ENCODE peak calls at places on chromosomes 11 and 22, in four cellular contexts. One of them, this sample, is unnamed.

GRCh38 chr11:8234425-8234821 is 29.3 kb downstream of the LMO1 start:
- DNase-seq in mesenchymal stem cell: no peak
- DNase-seq in IMR-90: no peak
- DNase-seq in mesendoderm: peak
- DNase-seq in this sample: no peak

GRCh38 chr11:45859661-45860140 is 12.4 kb downstream of the CRY2 start:
- DNase-seq in mesenchymal stem cell: peak
- DNase-seq in IMR-90: peak
- DNase-seq in mesendoderm: peak
- DNase-seq in this sample: no peak

GRCh38 chr22:33780761-33781160 is 139.5 kb downstream of the LARGE1 start:
- DNase-seq in mesenchymal stem cell: no peak
- DNase-seq in IMR-90: no peak
- DNase-seq in mesendoderm: no peak
- DNase-seq in this sample: no peak

GRCh38 chr11:6638437-6638836 is 17.2 kb downstream of the DCHS1 start:
- DNase-seq in mesenchymal stem cell: no peak
- DNase-seq in IMR-90: no peak
- DNase-seq in mesendoderm: no peak
- DNase-seq in this sample: no peak

GRCh38 chr11:76763573-76764348 is 19.4 kb upstream of the TSKU start:
- DNase-seq in mesenchymal stem cell: peak
- DNase-seq in IMR-90: peak
- DNase-seq in mesendoderm: no peak
- DNase-seq in this sample: no peak

GRCh38 chr11:71451596-71452353 is 1.2 kb upstream of the NADSYN1 start:
- DNase-seq in mesenchymal stem cell: no peak
- DNase-seq in IMR-90: no peak
- DNase-seq in mesendoderm: peak
- DNase-seq in this sample: no peak

GRCh38 chr22:45480717-45481116 is 22.0 kb upstream of the FBLN1 start:
- DNase-seq in mesenchymal stem cell: no peak
- DNase-seq in IMR-90: no peak
- DNase-seq in mesendoderm: no peak
- DNase-seq in this sample: no peak

GRCh38 chr11:76747428-76747979 is 35.7 kb upstream of the TSKU start:
- DNase-seq in mesenchymal stem cell: no peak
- DNase-seq in IMR-90: no peak
- DNase-seq in mesendoderm: no peak
- DNase-seq in this sample: no peak

GRCh38 chr11:111694851-111695250 is 71.3 kb downstream of the PPP2R1B start:
- DNase-seq in mesenchymal stem cell: peak
- DNase-seq in IMR-90: peak
- DNase-seq in mesendoderm: no peak
- DNase-seq in this sample: no peak

GRCh38 chr11:117217685-117218084 is 14.2 kb downstream of the PCSK7 start:
- DNase-seq in mesenchymal stem cell: no peak
- DNase-seq in IMR-90: no peak
- DNase-seq in mesendoderm: no peak
- DNase-seq in this sample: no peak

GRCh38 chr22:50691521-50691920 is 18.9 kb downstream of the SHANK3 start:
- DNase-seq in mesenchymal stem cell: no peak
- DNase-seq in IMR-90: peak
- DNase-seq in mesendoderm: peak
- DNase-seq in this sample: no peak

GRCh38 chr11:8442301-8442700 is 151.7 kb downstream of the STK33 start:
- DNase-seq in mesenchymal stem cell: no peak
- DNase-seq in IMR-90: no peak
- DNase-seq in mesendoderm: peak
- DNase-seq in this sample: peak

GRCh38 chr22:42764895-42765363 is 44.3 kb upstream of the A4GALT start:
- DNase-seq in mesenchymal stem cell: no peak
- DNase-seq in IMR-90: no peak
- DNase-seq in mesendoderm: no peak
- DNase-seq in this sample: no peak

GRCh38 chr11:115286614-115287013 is 217.6 kb downstream of the CADM1 start:
- DNase-seq in mesenchymal stem cell: no peak
- DNase-seq in IMR-90: no peak
- DNase-seq in mesendoderm: no peak
- DNase-seq in this sample: no peak
- H2AK5ac ChIP-seq in mesenchymal stem cell: no peak
- H2AK5ac ChIP-seq in IMR-90: no peak
- H2AK5ac ChIP-seq in mesendoderm: no peak
- H2AK5ac ChIP-seq in this sample: no peak

DNA sequence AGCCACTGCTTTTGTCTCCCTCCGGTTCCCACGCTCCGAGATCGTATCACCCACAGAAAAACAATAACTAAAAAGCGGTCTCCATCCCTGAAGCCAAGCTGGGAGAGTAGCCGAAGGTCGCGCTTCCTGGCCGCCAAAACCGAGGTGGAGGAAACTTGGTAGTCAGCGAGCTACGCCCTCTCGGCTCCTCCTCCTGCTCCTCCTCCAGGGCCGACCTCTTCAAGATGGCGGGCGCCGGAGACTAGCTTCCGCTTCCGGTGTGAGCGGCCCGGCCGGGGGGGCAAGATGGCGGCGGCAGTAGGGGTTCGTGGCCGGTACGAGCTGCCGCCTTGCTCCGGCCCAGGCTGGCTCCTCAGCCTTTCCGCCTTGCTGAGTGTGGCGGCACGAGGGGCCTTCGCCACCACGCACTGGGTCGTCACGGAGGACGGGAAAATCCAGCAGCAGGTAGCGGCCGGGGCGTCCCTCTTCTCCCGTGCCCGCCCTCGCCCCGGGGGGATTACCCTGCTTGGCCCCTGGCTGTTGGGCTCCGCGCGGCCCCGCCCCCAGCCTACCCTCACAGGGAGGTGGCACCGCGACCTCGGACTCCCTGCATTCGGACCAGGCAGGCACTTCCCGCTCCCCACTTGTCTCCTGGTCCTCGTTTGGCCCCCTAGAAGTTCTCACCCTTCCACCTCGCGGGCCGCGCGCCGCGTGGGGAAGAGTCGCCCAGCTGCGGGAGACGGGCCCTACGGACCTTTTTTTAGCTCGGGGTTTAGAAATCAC is at the start of gene TTC17:
- DNase-seq in mesenchymal stem cell: peak
- DNase-seq in IMR-90: peak
- DNase-seq in mesendoderm: peak
- DNase-seq in this sample: peak
- H2AK5ac ChIP-seq in mesenchymal stem cell: no peak
- H2AK5ac ChIP-seq in IMR-90: peak
- H2AK5ac ChIP-seq in mesendoderm: no peak
- H2AK5ac ChIP-seq in this sample: peak

DNA sequence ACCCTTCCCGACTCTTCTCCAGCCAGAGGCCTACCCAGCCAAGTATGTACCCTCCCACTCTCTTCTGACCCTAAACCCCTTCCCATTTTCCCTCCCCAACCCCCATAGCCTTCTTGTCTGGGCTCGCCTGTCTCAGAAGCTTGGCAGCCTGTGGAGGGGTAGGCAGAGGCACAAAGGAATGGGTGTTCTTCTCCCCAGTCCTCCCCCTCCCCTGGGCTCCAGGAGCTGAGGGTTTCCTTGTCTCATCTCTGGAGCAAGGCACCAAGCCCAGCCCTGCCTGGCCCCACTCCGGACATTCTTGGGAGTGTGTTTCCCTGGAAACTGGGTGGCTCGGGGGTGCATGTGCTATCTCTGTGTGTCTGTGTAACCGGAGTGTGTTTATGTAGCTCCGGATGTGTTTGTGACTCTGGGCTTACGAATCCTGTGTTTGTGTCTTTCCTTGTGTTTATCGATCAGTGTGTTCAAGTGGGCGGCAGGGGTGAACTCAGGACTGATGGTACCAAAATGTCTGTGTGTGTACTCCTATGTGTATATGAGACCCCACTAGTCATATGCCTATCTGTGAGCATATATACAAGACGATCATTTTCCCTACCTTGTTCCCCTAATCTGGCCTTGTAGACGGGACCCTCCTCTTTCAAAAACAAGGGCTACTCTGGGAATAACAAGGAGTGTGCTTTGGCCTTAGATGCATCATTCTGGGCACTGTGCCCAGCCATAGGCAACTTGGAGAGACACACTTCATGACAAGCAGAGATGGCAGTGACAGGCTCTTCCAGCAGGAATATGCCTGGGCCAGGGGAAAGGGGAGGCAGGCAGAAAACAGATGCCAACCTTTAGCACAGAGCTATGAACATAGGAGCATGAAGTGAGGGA is 10.9 kb downstream of the PHLDB1 start:
- DNase-seq in mesenchymal stem cell: peak
- DNase-seq in IMR-90: peak
- DNase-seq in mesendoderm: no peak
- DNase-seq in this sample: no peak
- H2AK5ac ChIP-seq in mesenchymal stem cell: peak
- H2AK5ac ChIP-seq in IMR-90: peak
- H2AK5ac ChIP-seq in mesendoderm: no peak
- H2AK5ac ChIP-seq in this sample: peak

GRCh38 chr11:64541131-64541530 is 49.9 kb upstream of the SLC22A12 start:
- DNase-seq in mesenchymal stem cell: no peak
- DNase-seq in IMR-90: no peak
- DNase-seq in mesendoderm: no peak
- DNase-seq in this sample: no peak
- H2AK5ac ChIP-seq in mesenchymal stem cell: no peak
- H2AK5ac ChIP-seq in IMR-90: no peak
- H2AK5ac ChIP-seq in mesendoderm: no peak
- H2AK5ac ChIP-seq in this sample: no peak

DNA sequence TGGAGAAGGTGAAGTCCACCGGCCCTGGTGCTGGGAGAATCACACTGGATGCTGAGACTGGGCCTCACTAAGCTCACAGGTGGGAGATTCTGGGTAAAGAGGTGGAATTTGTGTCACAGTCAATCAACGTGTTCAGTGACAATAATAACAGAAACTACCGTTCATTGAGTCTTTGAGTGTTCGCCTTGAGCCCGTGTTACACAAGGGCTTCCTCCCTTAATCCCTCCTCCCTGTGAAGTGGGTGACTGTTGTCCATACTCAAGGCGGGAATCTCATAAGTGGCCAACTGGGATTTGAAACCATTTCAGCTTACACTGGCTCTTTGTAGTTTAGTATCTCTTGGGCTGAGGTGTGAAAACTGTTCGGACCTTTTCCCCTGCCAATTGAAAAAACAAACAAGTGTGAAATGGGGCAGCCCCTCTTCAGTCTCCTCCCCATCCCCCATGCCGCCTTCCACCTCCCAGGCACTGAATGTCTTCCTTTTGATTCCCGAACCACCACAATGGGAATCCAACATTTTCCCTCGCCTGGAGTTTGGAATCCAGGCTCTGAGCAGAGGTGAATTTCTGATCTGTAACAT is 502.4 kb downstream of the MIAT start:
- DNase-seq in mesenchymal stem cell: no peak
- DNase-seq in IMR-90: no peak
- DNase-seq in mesendoderm: peak
- DNase-seq in this sample: no peak
- H2AK5ac ChIP-seq in mesenchymal stem cell: peak
- H2AK5ac ChIP-seq in IMR-90: no peak
- H2AK5ac ChIP-seq in mesendoderm: no peak
- H2AK5ac ChIP-seq in this sample: no peak

GRCh38 chr11:120023120-120023519 is 114.8 kb downstream of the TRIM29 start:
- DNase-seq in mesenchymal stem cell: no peak
- DNase-seq in IMR-90: no peak
- DNase-seq in mesendoderm: peak
- DNase-seq in this sample: no peak

GRCh38 chr11:120023551-120023950 is 114.4 kb downstream of the TRIM29 start:
- DNase-seq in mesenchymal stem cell: no peak
- DNase-seq in IMR-90: no peak
- DNase-seq in mesendoderm: no peak
- DNase-seq in this sample: no peak

GRCh38 chr11:120021391-120021953 is 116.4 kb downstream of the TRIM29 start:
- DNase-seq in mesenchymal stem cell: no peak
- DNase-seq in IMR-90: no peak
- DNase-seq in mesendoderm: no peak
- DNase-seq in this sample: no peak

GRCh38 chr11:120021978-120022377 is 115.9 kb downstream of the TRIM29 start:
- DNase-seq in mesenchymal stem cell: no peak
- DNase-seq in IMR-90: no peak
- DNase-seq in mesendoderm: no peak
- DNase-seq in this sample: no peak

GRCh38 chr11:120022617-120023016 is 115.3 kb downstream of the TRIM29 start:
- DNase-seq in mesenchymal stem cell: no peak
- DNase-seq in IMR-90: no peak
- DNase-seq in mesendoderm: no peak
- DNase-seq in this sample: no peak
- H2AK5ac ChIP-seq in mesenchymal stem cell: no peak
- H2AK5ac ChIP-seq in IMR-90: no peak
- H2AK5ac ChIP-seq in mesendoderm: no peak
- H2AK5ac ChIP-seq in this sample: no peak

GRCh38 chr11:119638851-119639250 is 90.1 kb downstream of the NECTIN1 start:
- DNase-seq in mesenchymal stem cell: no peak
- DNase-seq in IMR-90: no peak
- DNase-seq in mesendoderm: no peak
- DNase-seq in this sample: no peak
- H2AK5ac ChIP-seq in mesenchymal stem cell: no peak
- H2AK5ac ChIP-seq in IMR-90: no peak
- H2AK5ac ChIP-seq in mesendoderm: no peak
- H2AK5ac ChIP-seq in this sample: peak

This sample was measured in neuronal stem cell.